ENCODE peak calls at places on chromosomes 7 and 10, in six cellular contexts. M is mucosa of descending colon; V is PC-9; N is sigmoid colon; I is left ventricle myocardium inferior; C is CD8-positive, alpha-beta T cell. H is an unnamed sample.

GRCh38 chr10:88045544-88046415 is 182.4 kb downstream of the PTEN start:
- DNase-seq in I (no peak), C (no peak), N (no peak), M (no peak), V (no peak), H (no peak)

GRCh38 chr10:74039561-74040145 is 41.7 kb downstream of the VCL start:
- DNase-seq in N (peak; percentile 81), C (no peak), I (no peak), V (no peak), M (no peak), H (no peak)

GRCh38 chr7:78139335-78139734 is 340.8 kb downstream of the PHTF2 start:
- DNase-seq in I (no peak), M (no peak), C (no peak), V (no peak), N (no peak), H (no peak)

GRCh38 chr10:45403151-45403550 is 29.1 kb downstream of the ALOX5 start:
- DNase-seq in I (no peak), M (no peak), C (no peak), N (no peak), V (no peak), H (no peak)

GRCh38 chr7:7181519-7182155 is 707 bp upstream of the C1GALT1 start:
- DNase-seq in V (peak; percentile 48), I (no peak), C (peak; percentile 68), N (peak; percentile 66), M (peak; percentile 59), H (no peak)

GRCh38 chr7:74061840-74062539 is 21.6 kb upstream of the LIMK1 start:
- DNase-seq in I (peak; percentile 73), N (peak; percentile 96), C (peak; percentile 77), V (peak; percentile 90), M (peak; percentile 89), H (peak; percentile 84)

GRCh38 chr7:128383781-128384180 is 22.3 kb upstream of the PRRT4 start:
- DNase-seq in V (no peak), C (no peak), I (no peak), N (no peak), M (no peak), H (peak; percentile 50)

GRCh38 chr10:77771851-77772250 is 134.2 kb upstream of the KCNMA1 start:
- DNase-seq in M (no peak), N (no peak), I (no peak), C (no peak), V (no peak), H (no peak)

GRCh38 chr10:102776779-102777417 is 33.1 kb downstream of the WBP1L start:
- DNase-seq in M (peak; percentile 57), C (peak; percentile 68), V (peak; percentile 16), I (peak; percentile 84), N (peak; percentile 98), H (peak; percentile 85)

GRCh38 chr7:43439631-43440401 is 143.1 kb upstream of the STK17A start:
- DNase-seq in C (peak; percentile 37), I (no peak), M (peak; percentile 49), N (no peak), V (peak; percentile 28), H (no peak)

GRCh38 chr7:147611402-147611801 is 979.2 kb upstream of the C7orf33 start:
- DNase-seq in N (no peak), V (no peak), M (no peak), C (no peak), I (no peak), H (no peak)

GRCh38 chr7:134502463-134502862 is 24.9 kb upstream of the AKR1B10 start:
- DNase-seq in N (peak; percentile 85), M (no peak), C (no peak), V (no peak), I (no peak), H (no peak)

GRCh38 chr7:90425376-90425775 is 22.1 kb downstream of the CLDN12 start:
- DNase-seq in N (no peak), V (no peak), I (no peak), M (no peak), C (no peak), H (no peak)

DNA sequence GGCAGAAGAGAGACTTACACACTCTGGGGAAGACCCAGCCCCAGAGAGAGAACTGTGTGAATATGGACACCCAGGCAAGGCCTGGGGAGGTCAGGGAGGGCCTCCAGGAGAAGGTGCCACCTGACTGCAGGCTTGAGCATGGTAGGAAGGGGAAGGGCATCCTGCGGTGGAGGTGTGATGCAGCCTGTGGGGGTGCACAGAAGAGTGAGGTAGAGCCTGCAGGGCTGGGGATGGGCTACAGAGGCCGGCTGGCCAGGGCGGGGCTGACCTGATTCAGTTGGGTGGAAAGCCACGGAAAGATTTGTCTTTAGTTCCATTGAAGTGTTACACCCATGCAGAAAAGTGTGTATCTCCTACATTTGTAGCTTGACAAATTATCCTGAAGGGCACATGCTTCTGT is 47.6 kb downstream of the ZMIZ1 start:
- DNase-seq in M (no peak), C (no peak), V (no peak), I (no peak), N (no peak), H (no peak)
- H3K4me1 ChIP-seq in M (peaks cover 23% of the 10 kb centered on the region), C (peaks cover 22% of the 10 kb centered on the region), V (peaks cover 6% of the 10 kb centered on the region), I (peaks cover 98% of the 10 kb centered on the region), N (no peaks in the 10 kb centered on the region), H (peaks cover 13% of the 10 kb centered on the region)

GRCh38 chr7:100878685-100879084 is 3.8 kb downstream of the SRRT start:
- DNase-seq in C (no peak), I (no peak), V (no peak), N (no peak), M (no peak), H (no peak)
- H3K4me1 ChIP-seq in C (peaks cover 41% of the 10 kb centered on the region), I (peaks cover 62% of the 10 kb centered on the region), V (peaks cover 19% of the 10 kb centered on the region), N (no peaks in the 10 kb centered on the region), M (peaks cover 23% of the 10 kb centered on the region), H (peaks cover 9% of the 10 kb centered on the region)

GRCh38 chr7:50766106-50766505 is 16.6 kb downstream of the GRB10 start:
- DNase-seq in C (no peak), V (no peak), I (no peak), M (no peak), N (no peak), H (no peak)
- H3K4me1 ChIP-seq in C (peaks cover 11% of the 10 kb centered on the region), V (peaks cover 24% of the 10 kb centered on the region), I (peaks cover 78% of the 10 kb centered on the region), M (no peaks in the 10 kb centered on the region), N (no peaks in the 10 kb centered on the region), H (no peaks in the 10 kb centered on the region)

GRCh38 chr10:117341061-117341460 is 34.2 kb downstream of the PDZD8 start:
- DNase-seq in M (no peak), N (no peak), V (no peak), C (no peak), I (no peak), H (no peak)
- H3K4me1 ChIP-seq in M (peaks cover 29% of the 10 kb centered on the region), N (no peaks in the 10 kb centered on the region), V (peaks cover 29% of the 10 kb centered on the region), C (peaks cover 4% of the 10 kb centered on the region), I (peaks cover 38% of the 10 kb centered on the region), H (no peaks in the 10 kb centered on the region)

DNA sequence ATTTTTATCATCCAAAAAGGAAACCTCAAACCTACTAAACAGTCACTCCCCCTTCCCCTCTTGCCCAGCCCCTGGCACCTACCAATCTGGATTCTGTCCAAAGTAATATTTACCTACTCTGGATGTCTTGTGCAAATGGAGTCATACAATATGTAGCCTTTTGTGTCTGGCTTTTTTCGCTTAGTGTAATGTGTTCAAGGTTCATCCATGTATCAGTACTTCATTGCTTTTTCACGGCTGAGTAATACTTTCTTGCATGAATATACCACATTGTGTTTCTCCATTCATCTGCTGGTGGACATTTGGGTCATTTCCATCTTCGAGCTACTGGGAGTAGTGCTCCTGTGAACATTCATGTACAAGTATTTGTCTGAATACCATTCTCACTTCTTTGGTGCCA is 113.6 kb downstream of the EEPD1 start:
- DNase-seq in C (no peak), N (peak; percentile 24), V (no peak), I (no peak), M (no peak), H (no peak)
- H3K4me1 ChIP-seq in C (no peaks in the 10 kb centered on the region), N (no peaks in the 10 kb centered on the region), V (peaks cover 20% of the 10 kb centered on the region), I (peaks cover 37% of the 10 kb centered on the region), M (peaks cover 38% of the 10 kb centered on the region), H (no peaks in the 10 kb centered on the region)

DNA sequence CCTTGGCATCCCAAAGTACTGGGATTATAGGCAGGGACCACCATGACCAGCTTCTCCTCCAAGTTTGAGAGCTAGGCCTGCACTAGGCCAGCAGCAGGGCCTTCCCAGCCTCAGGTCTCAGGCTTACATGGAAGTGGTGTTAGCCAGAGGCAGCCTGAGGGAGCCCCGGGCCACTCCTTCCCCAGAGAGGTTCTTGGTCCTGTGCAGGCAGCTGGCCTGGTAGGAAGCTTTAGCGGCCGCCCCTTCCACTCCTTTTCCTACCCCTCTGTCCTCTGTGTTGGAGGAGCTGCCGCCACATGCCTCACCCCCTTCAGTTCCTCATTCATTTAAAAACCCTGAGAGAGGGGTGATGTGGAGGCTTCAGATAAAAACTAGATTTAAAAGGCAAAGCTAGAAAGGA is 40.3 kb downstream of the TSPAN15 start:
- DNase-seq in V (no peak), N (peak; percentile 66), I (no peak), C (no peak), M (no peak), H (peak; percentile 42)
- H3K4me1 ChIP-seq in V (no peaks in the 10 kb centered on the region), N (no peaks in the 10 kb centered on the region), I (peaks cover 23% of the 10 kb centered on the region), C (no peaks in the 10 kb centered on the region), M (no peaks in the 10 kb centered on the region), H (no peaks in the 10 kb centered on the region)

DNA sequence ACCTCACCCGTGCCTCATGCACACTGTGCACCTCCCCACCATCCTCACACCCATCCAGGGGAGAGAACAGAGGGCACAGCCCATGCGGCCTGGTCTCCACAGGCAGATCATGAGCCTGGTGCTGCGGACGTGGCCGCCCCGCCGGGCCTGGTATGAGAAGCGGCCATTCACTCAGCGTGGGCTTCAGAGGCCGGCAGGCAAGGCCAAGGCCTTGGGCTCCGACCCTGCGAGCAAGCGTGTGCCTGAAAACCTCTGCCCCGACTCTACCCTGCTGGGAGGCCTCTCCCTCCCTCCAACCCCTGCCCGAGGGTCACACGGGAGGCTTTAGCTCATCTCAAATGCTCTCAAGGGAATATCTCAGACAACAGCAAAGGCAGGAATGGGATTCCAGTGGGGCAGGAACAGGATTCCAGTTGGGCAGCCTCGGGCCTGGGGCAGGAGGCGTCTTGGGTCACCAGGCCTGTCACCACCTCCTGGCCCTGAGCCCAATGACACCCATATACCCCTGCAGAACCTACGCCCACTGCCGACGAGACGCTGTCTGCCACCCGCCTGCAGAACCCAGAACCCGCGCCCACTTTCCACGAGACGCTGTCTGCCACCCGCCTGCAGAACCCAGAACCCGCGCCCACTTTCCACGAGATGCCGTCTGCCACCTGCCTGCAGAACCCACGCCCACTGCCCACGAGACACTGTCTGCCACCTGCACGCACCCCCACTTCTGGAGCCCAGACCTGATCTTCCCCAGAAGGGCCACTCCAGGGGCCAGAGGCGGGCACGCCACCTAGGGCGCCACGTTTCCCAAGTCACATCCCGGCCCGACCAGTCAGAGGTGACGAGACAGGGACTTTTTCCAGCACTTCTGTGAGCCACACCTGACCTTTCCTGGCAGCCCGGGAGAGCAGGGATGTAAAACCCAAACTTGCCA is 38.9 kb downstream of the ADAP1 start:
- DNase-seq in I (no peak), V (no peak), C (peak; percentile 21), N (peak; percentile 52), M (peak; percentile 55), H (no peak)
- H3K4me1 ChIP-seq in I (peaks cover 7% of the 10 kb centered on the region), V (peaks cover 12% of the 10 kb centered on the region), C (no peaks in the 10 kb centered on the region), N (no peaks in the 10 kb centered on the region), M (peaks cover 34% of the 10 kb centered on the region), H (no peaks in the 10 kb centered on the region)

GRCh38 chr10:31341552-31341951 is 22.5 kb downstream of the ZEB1 start:
- DNase-seq in N (no peak), V (no peak), C (no peak), I (no peak), M (no peak), H (no peak)
- H3K4me1 ChIP-seq in N (peaks cover 2% of the 10 kb centered on the region), V (no peaks in the 10 kb centered on the region), C (peaks cover 36% of the 10 kb centered on the region), I (peaks cover 64% of the 10 kb centered on the region), M (no peaks in the 10 kb centered on the region), H (no peaks in the 10 kb centered on the region)

DNA sequence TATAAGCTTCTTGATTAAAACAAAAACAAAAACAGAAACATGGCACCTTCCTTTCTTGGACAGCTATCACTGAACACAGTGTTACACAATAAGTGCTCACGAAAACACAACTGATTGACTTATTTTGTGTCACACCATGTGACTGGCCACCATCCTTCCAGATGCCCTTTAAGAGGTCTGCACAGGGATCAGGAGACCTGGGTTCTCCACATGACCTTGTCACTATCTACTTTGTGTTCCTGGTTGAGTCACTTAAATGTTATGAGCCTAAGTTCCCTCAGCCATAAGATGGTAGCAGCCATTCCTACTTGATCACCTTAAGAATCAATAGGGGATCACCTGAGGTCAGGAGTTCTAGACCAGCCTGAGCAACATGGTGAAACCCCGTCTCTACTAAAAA is 120.0 kb downstream of the HIPK2 start:
- DNase-seq in C (no peak), I (no peak), N (no peak), V (no peak), M (no peak), H (no peak)
- H3K4me1 ChIP-seq in C (no peaks in the 10 kb centered on the region), I (peaks cover 100% of the 10 kb centered on the region), N (no peaks in the 10 kb centered on the region), V (no peaks in the 10 kb centered on the region), M (peaks cover 17% of the 10 kb centered on the region), H (no peaks in the 10 kb centered on the region)

H was measured in breast epithelium.